ENCODE peak calls at places on chromosomes 4 and X, in ten cellular contexts. H, M, A, E, L, O, Q, T, D and B are unnamed samples.

GRCh38 chrX:82626978-82627377 is 881.1 kb upstream of the POU3F4 start:
- DNase-seq in M (no peak), L (no peak), H (no peak), E (no peak), Q (no peak), D (no peak), T (no peak), A (no peak), O (no peak), B (no peak)

GRCh38 chr4:101699441-101700117 is 91.0 kb upstream of the BANK1 start:
- DNase-seq in L (no peak), H (no peak), T (no peak), D (no peak), E (no peak), O (no peak), Q (no peak), A (no peak), M (no peak), B (no peak)

GRCh38 chr4:37922323-37922722 is 31.4 kb downstream of the TBC1D1 start:
- DNase-seq in E (peak; percentile 41), O (no peak), D (no peak), Q (no peak), M (peak; percentile 79), H (no peak), L (no peak), A (peak; percentile 25), T (peak; percentile 83), B (peak; percentile 56)

GRCh38 chrX:6748595-6748994 is 213.7 kb upstream of the VCX3A start:
- DNase-seq in T (no peak), A (no peak), E (no peak), M (no peak), H (no peak), O (no peak), L (no peak), D (no peak), Q (no peak), B (no peak)

GRCh38 chr4:18180892-18181291 is 159.3 kb upstream of the LCORL start:
- DNase-seq in D (no peak), M (no peak), O (no peak), Q (no peak), T (no peak), A (no peak), H (no peak), E (no peak), L (no peak), B (no peak)

GRCh38 chrX:110015027-110015426 is 12.1 kb downstream of the TMEM164 start:
- DNase-seq in E (no peak), D (no peak), A (no peak), H (peak; percentile 22), T (peak; percentile 32), Q (no peak), M (no peak), O (no peak), L (no peak), B (no peak)

GRCh38 chr4:158777423-158777822 is 8.6 kb downstream of the FNIP2 start:
- DNase-seq in M (peak; percentile 19), L (no peak), D (no peak), T (no peak), H (no peak), A (no peak), Q (no peak), O (no peak), E (no peak), B (no peak)

GRCh38 chr4:7291372-7292135 is 99.2 kb downstream of the SORCS2 start:
- DNase-seq in T (peak; percentile 25), O (no peak), M (no peak), Q (no peak), A (peak; percentile 33), E (peak; percentile 40), L (peak; percentile 40), D (no peak), H (no peak), B (no peak)

GRCh38 chr4:173432430-173432829 is 33.5 kb upstream of the SCRG1 start:
- DNase-seq in D (no peak), M (no peak), T (no peak), E (no peak), L (no peak), Q (no peak), H (no peak), O (no peak), A (no peak), B (no peak)

GRCh38 chr4:109009909-109010308 is 247.1 kb upstream of the ETNPPL start:
- DNase-seq in M (peak; percentile 86), D (no peak), H (no peak), Q (peak; percentile 54), L (no peak), E (peak; percentile 84), A (peak; percentile 76), O (no peak), T (peak; percentile 79), B (peak; percentile 16)

GRCh38 chr4:140237616-140238352 is 83.8 kb upstream of the MAML3 start:
- DNase-seq in L (peak; percentile 71), H (peak; percentile 89), M (peak; percentile 91), E (peak; percentile 93), A (peak; percentile 68), D (no peak), Q (peak; percentile 96), T (peak; percentile 98), O (no peak), B (peak; percentile 99)

GRCh38 chrX:45743081-45743533 is 542.4 kb upstream of the DIPK2B start:
- DNase-seq in M (peak; percentile 78), L (no peak), E (peak; percentile 75), D (no peak), H (peak; percentile 61), A (peak; percentile 46), Q (peak; percentile 25), T (no peak), O (peak; percentile 19), B (no peak)
- TF ChIP-seq CTCF in M (peak; percentile 42), L (no peak), E (peak; percentile 40), D (no peak), H (peak; percentile 32), A (peak; percentile 68), Q (peak; percentile 37), T (no peak), O (no peak), B (peak; percentile 32)

GRCh38 chrX:37349131-37350033 is at the start of gene PRRG1:
- DNase-seq in Q (peak; percentile 90), E (peak; percentile 83), O (peak; percentile 42), L (peak; percentile 77), T (peak; percentile 90), H (peak; percentile 77), M (peak; percentile 82), A (peak; percentile 67), D (no peak), B (peak; percentile 77)
- H3K4me3 ChIP-seq in Q (peak within 1 kb of the TSS; percentile 70), E (peak within 1 kb of the TSS; percentile 96), O (peak within 1 kb of the TSS; percentile 97), L (peak within 1 kb of the TSS; percentile 47), T (peak within 1 kb of the TSS; percentile 63), H (peak within 1 kb of the TSS; percentile 98), M (peak within 1 kb of the TSS; percentile 75), A (peak within 1 kb of the TSS; percentile 80), D (no peak within 1 kb of the TSS), B (peak within 1 kb of the TSS; percentile 81)

GRCh38 chrX:2913118-2913517 is 16.0 kb downstream of the ARSD start:
- DNase-seq in H (no peak), D (no peak), L (no peak), Q (peak; percentile 22), T (no peak), A (no peak), O (no peak), E (no peak), M (no peak), B (no peak)
- TF ChIP-seq CTCF in H (no peak), D (no peak), L (no peak), Q (peak; percentile 64), T (no peak), A (peak; percentile 36), O (peak; percentile 34), E (no peak), M (no peak), B (no peak)

DNA sequence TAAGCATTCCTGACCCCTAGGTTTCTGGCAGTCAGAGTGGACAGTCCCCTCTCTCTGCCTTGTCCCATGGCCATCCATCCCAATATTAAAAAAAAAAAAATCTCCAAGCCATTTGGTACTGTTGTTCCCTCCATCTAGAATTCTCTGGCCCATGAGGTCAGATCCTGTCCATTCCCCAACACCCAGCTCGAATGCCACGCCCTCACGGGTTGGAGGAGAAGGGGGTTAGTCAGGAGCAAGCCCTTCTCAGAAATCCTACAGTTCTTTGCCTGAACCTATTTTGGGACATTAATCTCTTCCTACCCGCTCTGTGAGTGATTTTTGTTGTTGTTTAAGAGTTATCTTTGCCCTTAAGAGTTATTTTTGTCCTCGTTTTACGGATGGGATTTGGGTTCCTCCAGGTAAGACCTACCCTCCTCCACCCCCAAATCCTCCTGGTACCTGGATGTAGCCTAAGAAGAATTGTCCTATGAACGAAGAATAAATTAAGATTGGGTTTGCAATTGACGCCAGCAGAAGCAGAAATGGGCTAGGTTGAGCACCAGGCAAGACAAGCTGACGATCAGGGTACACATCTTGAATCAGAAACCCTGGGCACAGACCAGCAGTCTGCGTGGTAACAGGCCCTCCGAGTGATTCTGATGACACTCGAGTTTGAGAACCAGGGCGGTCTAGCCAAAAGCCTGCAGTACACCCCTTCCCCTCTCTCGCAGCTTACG is 977 bp downstream of the RNF175 start:
- DNase-seq in O (no peak), D (no peak), L (no peak), T (no peak), H (no peak), M (no peak), E (no peak), A (no peak), Q (no peak), B (no peak)
- H3K4me3 ChIP-seq in O (no peak overlapping the region), D (no peak overlapping the region), L (no peak overlapping the region), T (peak overlapping the region; percentile 44), H (no peak overlapping the region), M (peak overlapping the region; percentile 48), E (no peak overlapping the region), A (peak overlapping the region; percentile 53), Q (peak overlapping the region; percentile 56), B (no peak overlapping the region)

GRCh38 chr4:73860884-73861283 is 7.8 kb downstream of the PF4V1 start:
- DNase-seq in D (no peak), L (no peak), Q (no peak), H (no peak), E (no peak), A (no peak), M (peak; percentile 54), O (no peak), T (no peak), B (no peak)
- TF ChIP-seq CTCF in D (no peak), L (no peak), Q (no peak), H (no peak), E (no peak), A (no peak), M (no peak), O (no peak), T (no peak), B (no peak)

DNA sequence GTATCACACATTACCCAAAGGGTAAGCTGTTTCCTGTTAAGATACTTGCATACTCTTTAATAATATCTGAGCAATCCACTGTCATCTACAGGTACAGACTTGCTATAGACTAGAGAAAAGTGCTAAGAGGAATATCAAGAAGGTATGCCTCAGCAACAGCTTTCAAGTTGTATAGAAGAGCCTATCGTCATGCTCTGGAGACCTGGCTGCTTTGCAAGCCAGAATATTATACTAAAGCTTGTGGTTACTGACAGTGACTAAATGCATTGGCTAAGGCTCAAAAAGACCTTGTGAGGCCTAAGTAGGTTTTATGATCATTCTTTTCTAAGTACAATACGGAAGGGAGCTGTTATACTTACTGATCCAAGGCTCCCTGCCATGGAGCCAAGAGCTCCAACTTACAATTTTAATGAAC is 11.3 kb downstream of the LAMP2 start:
- DNase-seq in T (peak; percentile 81), E (peak; percentile 76), H (no peak), M (peak; percentile 85), D (no peak), A (peak; percentile 43), L (no peak), O (no peak), Q (peak; percentile 35), B (peak; percentile 88)
- H3K4me3 ChIP-seq in T (no peak overlapping the region), E (no peak overlapping the region), H (no peak overlapping the region), M (no peak overlapping the region), D (no peak overlapping the region), A (no peak overlapping the region), L (no peak overlapping the region), O (no peak overlapping the region), Q (no peak overlapping the region), B (no peak overlapping the region)

GRCh38 chr4:186727977-186728519 is 4.4 kb upstream of the FAT1 start:
- DNase-seq in O (no peak), E (no peak), M (peak; percentile 19), H (no peak), Q (peak; percentile 31), L (no peak), T (peak; percentile 50), D (no peak), A (no peak), B (no peak)
- TF ChIP-seq CTCF in O (peak; percentile 29), E (no peak), M (peak; percentile 7), H (no peak), Q (peak; percentile 41), L (no peak), T (no peak), D (no peak), A (peak; percentile 37), B (no peak)